ENCODE peak calls at places on chromosomes 11 and 22, in seven cellular contexts. V, I, Y, M, C, G and X are unnamed samples.

GRCh38 chr11:128179512-128179911 is 407.8 kb downstream of the ETS1 start:
- DNase-seq in V (no peak), I (no peak), Y (no peak), M (no peak), C (no peak), G (no peak), X (no peak)

GRCh38 chr22:47574551-47574950 is 812.1 kb downstream of the TBC1D22A start:
- DNase-seq in V (no peak), I (no peak), Y (no peak), M (no peak), C (no peak), G (no peak), X (no peak)

GRCh38 chr22:38317995-38318715 is 922 bp upstream of the CSNK1E start:
- DNase-seq in V (peak; percentile 97), I (no peak), Y (no peak), M (no peak), C (peak; percentile 93), G (peak; percentile 99), X (peak; percentile 48)

GRCh38 chr11:69253028-69253427 is 40.9 kb upstream of the MYEOV start:
- DNase-seq in V (peak; percentile 31), I (no peak), Y (no peak), M (no peak), C (peak; percentile 73), G (no peak), X (peak; percentile 42)

GRCh38 chr11:120547301-120547700 is 35.8 kb downstream of the GRIK4 start:
- DNase-seq in V (peak; percentile 85), I (no peak), Y (no peak), M (no peak), C (peak; percentile 39), G (peak; percentile 7), X (no peak)

GRCh38 chr22:48037618-48038017 is 1275.2 kb downstream of the TBC1D22A start:
- DNase-seq in V (no peak), I (no peak), Y (no peak), M (no peak), C (no peak), G (no peak), X (no peak)

GRCh38 chr11:100338144-100338840 is 348.8 kb upstream of the ARHGAP42 start:
- DNase-seq in V (no peak), I (no peak), Y (no peak), M (no peak), C (no peak), G (no peak), X (no peak)

GRCh38 chr11:88016392-88017020 is 158.7 kb downstream of the RAB38 start:
- DNase-seq in V (peak; percentile 82), I (peak; percentile 62), Y (peak; percentile 56), M (peak; percentile 55), C (peak; percentile 84), G (peak; percentile 87), X (peak; percentile 89)

GRCh38 chr11:114171257-114172054 is 111.9 kb downstream of the ZBTB16 start:
- DNase-seq in V (peak; percentile 7), I (no peak), Y (no peak), M (no peak), C (no peak), G (no peak), X (no peak)

GRCh38 chr11:97683733-97684132 is 1293.9 kb downstream of the JRKL start:
- DNase-seq in V (no peak), I (no peak), Y (peak; percentile 80), M (peak; percentile 54), C (no peak), G (no peak), X (peak; percentile 93)

GRCh38 chr11:9028591-9028990 is 24.8 kb upstream of the NRIP3 start:
- DNase-seq in V (no peak), I (no peak), Y (no peak), M (no peak), C (no peak), G (no peak), X (no peak)

GRCh38 chr11:77776455-77776854 is 44.1 kb downstream of the RSF1 start:
- DNase-seq in V (peak; percentile 47), I (no peak), Y (no peak), M (no peak), C (peak; percentile 20), G (peak; percentile 53), X (no peak)

GRCh38 chr22:35844886-35845285 is 127.2 kb downstream of the APOL5 start:
- DNase-seq in V (no peak), I (no peak), Y (no peak), M (no peak), C (no peak), G (no peak), X (no peak)
- H4K8ac ChIP-seq in V (no peak overlapping the region), I (no peak overlapping the region), Y (no peak overlapping the region), M (no peak overlapping the region), C (no peak overlapping the region), G (no peak overlapping the region), X (no peak overlapping the region)

GRCh38 chr11:47409440-47410403 is 1.3 kb downstream of the SLC39A13 start:
- DNase-seq in V (peak; percentile 30), I (no peak), Y (no peak), M (no peak), C (no peak), G (peak; percentile 76), X (no peak)
- H3K9ac ChIP-seq in V (peak overlapping the region; percentile 100), I (peak overlapping the region; percentile 94), Y (no peak overlapping the region), M (no peak overlapping the region), C (peak overlapping the region; percentile 97), G (no peak overlapping the region), X (peak overlapping the region; percentile 98)

DNA sequence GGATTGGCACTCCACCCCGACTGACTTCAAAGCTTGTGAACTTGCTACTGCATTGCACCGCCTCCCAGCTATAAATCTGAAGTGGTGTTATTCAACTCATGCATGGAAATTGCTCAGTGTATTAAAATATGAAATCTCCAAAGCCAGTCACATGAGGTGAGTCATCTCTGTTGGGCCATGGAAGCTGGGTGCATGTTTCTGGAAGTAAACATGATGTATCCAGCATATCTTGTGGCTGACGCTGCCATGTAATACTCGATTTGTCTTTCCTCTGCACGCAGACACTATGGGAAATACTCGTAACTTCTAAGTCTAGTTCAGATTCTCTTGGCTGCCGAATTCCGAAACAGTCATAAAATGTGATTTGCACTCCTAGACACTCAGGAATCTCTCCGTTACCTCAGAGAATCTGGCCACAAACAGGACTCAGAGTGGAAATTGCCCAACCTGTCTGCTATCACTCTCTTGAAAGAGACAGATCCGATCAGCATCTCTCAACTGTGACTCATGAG is 154.9 kb upstream of the MPPED2 start:
- DNase-seq in V (peak; percentile 72), I (no peak), Y (no peak), M (no peak), C (peak; percentile 91), G (peak; percentile 91), X (no peak)
- H4K8ac ChIP-seq in V (no peak overlapping the region), I (no peak overlapping the region), Y (no peak overlapping the region), M (no peak overlapping the region), C (no peak overlapping the region), G (no peak overlapping the region), X (no peak overlapping the region)

GRCh38 chr11:66936326-66936725 is 21.9 kb downstream of the PC start:
- DNase-seq in V (peak; percentile 73), I (no peak), Y (no peak), M (no peak), C (peak; percentile 97), G (peak; percentile 98), X (no peak)

GRCh38 chr11:66937334-66937733 is 20.8 kb downstream of the PC start:
- DNase-seq in V (no peak), I (no peak), Y (no peak), M (no peak), C (no peak), G (peak; percentile 31), X (no peak)

GRCh38 chr11:66932543-66932942 is 25.6 kb downstream of the PC start:
- DNase-seq in V (no peak), I (no peak), Y (no peak), M (no peak), C (no peak), G (no peak), X (no peak)

GRCh38 chr11:66933508-66933907 is 24.7 kb downstream of the PC start:
- DNase-seq in V (no peak), I (no peak), Y (no peak), M (no peak), C (no peak), G (peak; percentile 50), X (peak; percentile 31)

DNA sequence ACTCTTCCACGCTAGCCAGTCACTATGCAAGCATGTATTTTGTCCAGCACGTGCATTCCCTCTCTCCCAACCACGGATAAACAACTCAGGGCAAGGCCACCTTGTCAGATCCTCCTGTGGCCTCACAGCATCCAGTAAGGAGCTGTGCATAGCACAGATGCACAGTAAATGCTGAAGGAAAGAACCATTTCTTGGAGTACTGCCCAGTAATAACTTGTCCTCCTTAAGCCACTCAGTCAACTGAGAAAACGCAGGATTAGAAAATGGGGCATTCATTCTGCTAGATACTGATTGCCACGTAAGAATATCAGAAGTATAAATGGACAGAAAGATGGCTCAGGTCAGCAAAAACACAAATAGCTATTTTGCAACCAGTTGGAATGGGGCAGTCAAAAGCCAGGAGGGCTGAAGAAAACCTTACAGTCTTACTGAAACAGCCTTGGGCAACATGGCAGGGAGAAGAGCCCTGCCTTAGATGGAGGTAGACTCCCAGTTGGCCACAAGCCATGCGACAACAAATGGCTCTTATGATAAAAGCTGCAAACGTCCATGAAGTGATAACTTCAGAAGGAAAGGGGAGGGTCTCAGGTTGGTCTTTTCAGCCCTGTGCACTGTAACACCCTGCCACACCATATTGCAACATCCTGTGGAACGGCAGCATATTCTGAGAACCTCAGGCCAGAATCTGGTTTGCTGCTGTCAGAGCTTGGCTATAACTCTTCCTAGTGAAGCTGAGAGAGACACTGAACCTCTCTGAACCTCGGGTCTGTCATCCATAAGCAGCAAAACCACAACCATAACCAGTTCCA is 23.0 kb downstream of the PC start:
- DNase-seq in V (peak; percentile 66), I (no peak), Y (no peak), M (no peak), C (peak; percentile 73), G (peak; percentile 85), X (no peak)
- H3K9ac ChIP-seq in V (no peak overlapping the region), I (no peak overlapping the region), Y (no peak overlapping the region), M (no peak overlapping the region), C (no peak overlapping the region), G (no peak overlapping the region), X (no peak overlapping the region)

GRCh38 chr11:12120031-12121008 is 9.9 kb downstream of the MICAL2 start:
- DNase-seq in V (peak; percentile 54), I (no peak), Y (no peak), M (no peak), C (peak; percentile 52), G (no peak), X (no peak)

GRCh38 chr11:12118940-12119339 is 8.6 kb downstream of the MICAL2 start:
- DNase-seq in V (peak; percentile 84), I (no peak), Y (no peak), M (no peak), C (peak; percentile 46), G (no peak), X (no peak)

GRCh38 chr11:12121011-12121410 is 10.6 kb downstream of the MICAL2 start:
- DNase-seq in V (no peak), I (no peak), Y (no peak), M (no peak), C (no peak), G (no peak), X (no peak)

GRCh38 chr11:12121504-12121903 is 11.1 kb downstream of the MICAL2 start:
- DNase-seq in V (no peak), I (no peak), Y (no peak), M (no peak), C (no peak), G (no peak), X (no peak)

DNA sequence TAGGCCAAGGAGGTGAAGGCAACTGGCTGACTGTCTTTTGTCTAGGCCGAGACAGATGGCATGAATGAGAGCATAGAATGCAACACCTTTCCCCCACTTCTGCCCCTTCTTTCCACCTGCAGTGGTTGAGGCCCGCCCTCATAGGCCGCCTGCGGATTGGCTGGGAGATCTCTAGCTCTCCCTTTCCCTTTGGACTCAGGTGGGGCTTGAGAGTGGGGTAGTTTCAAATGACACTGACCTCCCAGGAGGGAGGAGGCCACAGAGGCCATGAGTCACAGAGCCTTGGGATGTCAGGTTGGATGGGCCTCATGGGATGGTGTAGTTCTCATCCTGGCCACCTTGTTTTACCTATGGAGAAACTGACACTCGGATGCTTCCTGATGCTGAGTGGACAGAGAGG is 9.1 kb downstream of the MICAL2 start:
- DNase-seq in V (peak; percentile 36), I (no peak), Y (no peak), M (no peak), C (no peak), G (no peak), X (no peak)
- H4K8ac ChIP-seq in V (peak overlapping the region; percentile 70), I (no peak overlapping the region), Y (no peak overlapping the region), M (no peak overlapping the region), C (peak overlapping the region; percentile 65), G (no peak overlapping the region), X (no peak overlapping the region)